ENCODE peak calls at places on chromosome 1, in six cellular contexts. W is central memory CD4-positive, alpha-beta T cell; T is endothelial cell; F is H54; Z is GM03348; E is thyroid gland. X is an unnamed sample.

GRCh38 chr1:163055005-163055404 is 14.2 kb upstream of the RGS4 start:
- DNase-seq in Z (no peak), T (no peak), W (no peak), F (no peak), E (no peak), X (no peak)

GRCh38 chr1:156643266-156644092 is 1.6 kb downstream of the BCAN start:
- DNase-seq in T (no peak), W (peak), E (no peak), Z (no peak), F (no peak), X (peak)

GRCh38 chr1:203048555-203049051 is 22.3 kb downstream of the PPFIA4 start:
- DNase-seq in T (peak), W (no peak), Z (no peak), E (peak), F (no peak), X (peak)

GRCh38 chr1:18951818-18952391 is 4.6 kb downstream of the IFFO2 start:
- DNase-seq in T (no peak), Z (no peak), F (no peak), E (no peak), W (peak), X (peak)

GRCh38 chr1:3028531-3029282 is 7.4 kb downstream of the ACTRT2 start:
- DNase-seq in W (no peak), F (no peak), Z (no peak), T (no peak), E (no peak), X (peak)

GRCh38 chr1:3174487-3175247 is 105.7 kb downstream of the PRDM16 start:
- DNase-seq in F (no peak), T (no peak), Z (peak), W (no peak), E (peak), X (peak)

GRCh38 chr1:203776636-203777035 is 11.7 kb downstream of the LAX1 start:
- DNase-seq in Z (no peak), E (no peak), F (no peak), W (no peak), T (peak), X (no peak)

GRCh38 chr1:72288886-72289285 is 6.5 kb upstream of the NEGR1 start:
- DNase-seq in W (no peak), F (no peak), T (no peak), E (no peak), Z (no peak), X (no peak)

GRCh38 chr1:119227446-119227845 is 87.0 kb upstream of the WARS2 start:
- DNase-seq in E (no peak), F (no peak), Z (peak), T (peak), W (no peak), X (peak)

GRCh38 chr1:159774465-159774864 is 6.3 kb upstream of the DUSP23 start:
- DNase-seq in Z (no peak), F (no peak), E (no peak), W (no peak), T (no peak), X (no peak)